ENCODE peak calls at places on chromosome X, in eight cellular contexts. T, M, E, J, B, W, C and Q are unnamed samples.
A peak's percentile ranks its signal among the peaks of the same experiment; 100 is the strongest.

GRCh38 chrX:120736989-120737388 is 107.1 kb upstream of the C1GALT1C1 start:
- DNase-seq in W (no peak), C (no peak), T (no peak), B (no peak), M (no peak), E (no peak), J (no peak), Q (no peak)

GRCh38 chrX:40734956-40735317 is 405 bp downstream of the MED14 start:
- DNase-seq in W (peak; percentile 37), B (no peak), M (peak; percentile 67), T (no peak), E (no peak), C (peak; percentile 18), J (no peak), Q (peak; percentile 32)

GRCh38 chrX:18549643-18550042 is 122.3 kb downstream of the RS1 start:
- DNase-seq in J (no peak), M (no peak), W (no peak), T (no peak), B (no peak), C (no peak), E (no peak), Q (no peak)

GRCh38 chrX:76428243-76429130 is 977 bp downstream of the MAGEE1 start:
- DNase-seq in J (no peak), W (peak; percentile 14), T (peak; percentile 69), B (peak; percentile 21), M (peak; percentile 68), C (peak; percentile 11), E (peak; percentile 74), Q (peak; percentile 6)

GRCh38 chrX:53184836-53185235 is 40.2 kb downstream of the KDM5C start:
- DNase-seq in M (no peak), J (no peak), B (no peak), C (no peak), W (no peak), E (no peak), T (no peak), Q (no peak)

GRCh38 chrX:56130013-56130412 is 102.1 kb upstream of the KLF8 start:
- DNase-seq in E (no peak), C (no peak), B (no peak), J (no peak), M (no peak), W (no peak), T (no peak), Q (no peak)

GRCh38 chrX:83845397-83845796 is 15.5 kb upstream of the CYLC1 start:
- DNase-seq in C (no peak), J (peak; percentile 11), T (no peak), W (no peak), E (no peak), M (no peak), B (no peak), Q (peak; percentile 28)

GRCh38 chrX:139204903-139205667 is 325.5 kb upstream of the F9 start:
- DNase-seq in E (no peak), B (peak; percentile 15), W (peak; percentile 26), C (peak; percentile 21), J (peak; percentile 51), T (peak; percentile 84), M (peak; percentile 70), Q (peak; percentile 45)

GRCh38 chrX:126723881-126724280 is 95.6 kb upstream of the PRR32 start:
- DNase-seq in J (no peak), B (no peak), E (no peak), W (no peak), M (no peak), T (peak; percentile 2), C (no peak), Q (no peak)

GRCh38 chrX:51144828-51145442 is 187.7 kb upstream of the NUDT10 start:
- DNase-seq in C (no peak), T (no peak), W (no peak), B (no peak), J (peak; percentile 32), E (no peak), M (no peak), Q (peak; percentile 16)

GRCh38 chrX:132738951-132739350 is 219.5 kb downstream of the HS6ST2 start:
- DNase-seq in E (no peak), W (no peak), M (no peak), T (no peak), B (no peak), C (no peak), J (no peak), Q (no peak)

GRCh38 chrX:153061732-153062131 is 5.5 kb downstream of the PNMA3 start:
- DNase-seq in T (no peak), J (peak; percentile 9), M (no peak), E (no peak), C (no peak), W (no peak), B (no peak), Q (no peak)

GRCh38 chrX:10819973-10820372 is 199.6 kb upstream of the MID1 start:
- DNase-seq in T (no peak), M (no peak), C (no peak), B (no peak), E (no peak), J (peak; percentile 7), W (no peak), Q (no peak)

GRCh38 chrX:10818651-10819050 is 198.3 kb upstream of the MID1 start:
- DNase-seq in C (no peak), J (no peak), E (no peak), W (no peak), B (no peak), M (no peak), T (no peak), Q (no peak)

DNA sequence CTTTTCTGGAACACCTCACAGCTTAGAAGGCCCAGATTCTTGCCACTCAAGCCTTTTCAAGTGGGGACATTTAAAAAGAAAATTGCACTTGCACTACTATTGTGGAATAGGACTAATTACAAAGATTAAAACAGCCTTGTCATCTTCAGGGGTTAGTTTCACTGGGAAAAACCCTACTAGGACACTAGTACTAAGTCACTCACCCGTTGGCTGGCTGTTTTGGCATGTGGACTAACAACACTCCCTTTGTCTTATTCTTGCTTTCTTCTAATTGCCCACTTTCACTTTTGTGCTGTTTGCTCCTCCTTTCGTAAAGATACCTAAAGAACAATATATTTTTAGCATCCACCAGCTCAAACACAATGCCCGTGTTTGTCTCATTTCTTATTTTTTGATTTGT is 200.9 kb upstream of the MID1 start:
- DNase-seq in E (no peak), J (no peak), C (peak; percentile 15), W (no peak), B (no peak), M (no peak), T (no peak), Q (no peak)
- H3K4me3 ChIP-seq in E (no peak overlapping the region), J (no peak overlapping the region), C (no peak overlapping the region), W (no peak overlapping the region), B (no peak overlapping the region), M (no peak overlapping the region), T (no peak overlapping the region), Q (no peak overlapping the region)

GRCh38 chrX:13203281-13203680 is 116.6 kb downstream of the ATXN3L start:
- DNase-seq in J (no peak), B (no peak), C (no peak), W (no peak), M (no peak), T (no peak), E (no peak), Q (no peak)

GRCh38 chrX:13198762-13199064 is 121.1 kb downstream of the ATXN3L start:
- DNase-seq in T (no peak), M (no peak), C (no peak), B (no peak), W (no peak), J (no peak), E (no peak), Q (no peak)

GRCh38 chrX:13200398-13200797 is 119.5 kb downstream of the ATXN3L start:
- DNase-seq in M (no peak), E (no peak), W (no peak), C (no peak), J (no peak), B (no peak), T (no peak), Q (no peak)

GRCh38 chrX:13197961-13198761 is 121.7 kb downstream of the ATXN3L start:
- DNase-seq in B (no peak), W (no peak), M (no peak), T (no peak), J (no peak), C (no peak), E (no peak), Q (peak; percentile 18)

DNA sequence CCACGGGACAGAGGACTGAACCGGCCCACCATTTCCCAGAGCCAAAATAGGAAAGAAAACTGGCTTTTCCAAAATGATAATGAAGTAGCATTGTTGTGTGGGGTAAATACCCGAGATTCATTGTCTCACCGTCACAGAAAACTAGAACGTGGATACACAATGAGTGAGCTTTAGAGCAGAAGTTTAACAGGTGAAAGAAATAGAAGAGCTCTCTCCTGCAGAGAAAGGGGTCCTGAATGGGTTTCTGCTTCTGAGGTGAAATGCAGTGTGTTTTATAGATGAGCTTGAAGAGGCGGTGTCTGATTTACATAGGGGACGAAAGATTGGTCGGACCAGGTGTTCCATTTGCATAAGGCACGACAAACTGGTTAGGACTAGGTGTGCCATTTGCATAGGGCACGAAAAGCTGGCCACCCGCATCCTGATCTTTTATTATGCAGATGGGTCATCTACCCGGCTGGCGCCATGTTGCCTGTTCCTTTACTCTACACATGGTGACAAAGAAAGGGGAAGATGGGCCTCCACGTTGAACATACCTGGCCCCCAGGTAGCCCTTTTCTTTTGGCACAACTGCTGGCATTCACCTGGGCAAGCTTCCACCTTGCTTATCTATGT is 118.1 kb downstream of the ATXN3L start:
- DNase-seq in E (no peak), M (no peak), C (no peak), B (no peak), W (no peak), T (no peak), J (no peak), Q (peak; percentile 45)
- TF ChIP-seq POLR2A in E (no peak), M (no peak), C (no peak), B (no peak), W (no peak), T (no peak), J (no peak), Q (peak; percentile 24)

GRCh38 chrX:69510137-69510715 is 6.1 kb downstream of the NALF2 start:
- DNase-seq in B (no peak), J (no peak), C (no peak), W (no peak), E (no peak), T (no peak), M (no peak), Q (no peak)
- H3K4me3 ChIP-seq in B (no peak overlapping the region), J (no peak overlapping the region), C (no peak overlapping the region), W (no peak overlapping the region), E (no peak overlapping the region), T (no peak overlapping the region), M (no peak overlapping the region), Q (no peak overlapping the region)

DNA sequence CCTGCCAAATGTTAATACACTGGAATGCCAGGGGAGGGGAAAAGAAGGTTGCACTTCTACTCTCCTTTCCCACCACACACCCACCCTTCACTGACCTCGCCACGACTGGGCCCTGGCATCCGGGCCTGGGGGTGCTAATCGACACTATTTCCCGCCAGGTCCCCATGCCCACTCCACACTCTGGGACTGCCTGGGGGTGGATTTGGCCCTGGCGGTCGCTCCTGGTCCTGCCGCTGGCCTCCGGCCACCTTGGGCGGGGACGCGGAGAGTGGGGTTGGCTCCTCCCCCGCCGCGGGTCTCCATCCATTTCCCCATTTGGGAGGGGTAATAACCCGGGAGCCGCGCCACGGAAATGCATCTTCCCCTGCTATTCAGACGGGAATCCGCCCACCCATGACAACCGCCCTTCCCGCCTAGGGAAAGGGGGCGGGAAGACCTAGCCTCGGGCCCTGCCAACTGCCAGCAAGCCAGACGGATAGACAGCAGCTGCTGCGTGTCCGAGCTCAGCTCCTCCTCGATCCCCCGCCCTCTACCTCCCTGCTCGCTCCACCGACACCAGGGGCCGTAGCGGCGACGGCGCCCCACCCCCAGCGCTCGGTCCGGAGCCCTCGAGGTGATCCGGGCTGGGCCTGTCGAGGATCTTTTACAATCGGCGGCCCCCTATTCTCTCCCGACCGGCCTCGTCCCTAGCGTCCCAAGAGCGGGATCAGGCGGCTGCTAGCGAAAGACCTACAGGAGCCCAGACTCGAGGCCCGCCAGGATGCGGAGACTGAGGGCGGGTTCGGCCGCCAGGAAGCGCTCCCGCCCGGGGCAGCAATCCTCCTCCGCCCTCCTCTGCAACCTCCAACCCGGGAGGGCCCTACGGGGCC is 78.0 kb downstream of the RLIM start:
- DNase-seq in B (peak; percentile 92), M (peak; percentile 96), T (peak; percentile 94), E (peak; percentile 84), J (peak; percentile 30), W (peak; percentile 78), C (peak; percentile 92), Q (peak; percentile 76)
- TF ChIP-seq POLR2A in B (peak; percentile 56), M (no peak), T (peak; percentile 29), E (no peak), J (no peak), W (peak; percentile 16), C (peak; percentile 37), Q (no peak)